ENCODE peak calls at places on chromosomes 6 and 20, in six cellular contexts. X, E, L, D, V and P are unnamed samples.

GRCh38 chr6:9540534-9541126 is 874.2 kb downstream of the TFAP2A start:
- DNase-seq in X (peak), E (peak), L (peak), D (no peak), V (peak), P (peak)

GRCh38 chr20:5058873-5059272 is 57.6 kb upstream of the SLC23A2 start:
- DNase-seq in X (no peak), E (no peak), L (no peak), D (no peak), V (no peak), P (no peak)

GRCh38 chr20:22333885-22334545 is 250.4 kb downstream of the FOXA2 start:
- DNase-seq in X (peak), E (peak), L (peak), D (no peak), V (peak), P (peak)

GRCh38 chr6:34342247-34342646 is 50.2 kb downstream of the NUDT3 start:
- DNase-seq in X (no peak), E (no peak), L (no peak), D (no peak), V (no peak), P (no peak)

GRCh38 chr6:86969573-86969972 is 32.2 kb downstream of the HTR1E start:
- DNase-seq in X (no peak), E (no peak), L (no peak), D (no peak), V (no peak), P (no peak)

GRCh38 chr6:163301721-163302635 is 112.5 kb upstream of the QKI start:
- DNase-seq in X (no peak), E (no peak), L (no peak), D (no peak), V (no peak), P (no peak)

GRCh38 chr20:38290829-38291581 is 13.0 kb upstream of the BPI start:
- DNase-seq in X (peak), E (peak), L (peak), D (no peak), V (peak), P (peak)

GRCh38 chr6:108559884-108560462 is 744 bp upstream of the FOXO3 start:
- DNase-seq in X (peak), E (peak), L (no peak), D (no peak), V (peak), P (peak)

GRCh38 chr6:39088331-39088730 is 26.7 kb downstream of the SAYSD1 start:
- DNase-seq in X (peak), E (peak), L (peak), D (no peak), V (peak), P (peak)

GRCh38 chr20:9027626-9028025 is 41.3 kb upstream of the PLCB4 start:
- DNase-seq in X (peak), E (no peak), L (no peak), D (no peak), V (no peak), P (no peak)

GRCh38 chr6:8180327-8181161 is 78.2 kb upstream of the EEF1E1 start:
- DNase-seq in X (no peak), E (no peak), L (no peak), D (no peak), V (no peak), P (peak)

GRCh38 chr6:131519670-131520436 is 53.2 kb upstream of the ARG1 start:
- DNase-seq in X (peak), E (peak), L (peak), D (no peak), V (peak), P (peak)

GRCh38 chr20:25278636-25279361 is 30.9 kb downstream of the PYGB start:
- DNase-seq in X (no peak), E (no peak), L (no peak), D (no peak), V (no peak), P (no peak)

GRCh38 chr6:30884521-30885480 is 482 bp downstream of the DDR1 start:
- DNase-seq in X (no peak), E (peak), L (peak), D (no peak), V (no peak), P (peak)

GRCh38 chr6:4381379-4381778 is 246.0 kb upstream of the ECI2 start:
- DNase-seq in X (peak), E (no peak), L (no peak), D (no peak), V (no peak), P (no peak)

GRCh38 chr6:135358907-135359459 is 138.6 kb downstream of the AHI1 start:
- DNase-seq in X (peak), E (no peak), L (no peak), D (no peak), V (no peak), P (no peak)

GRCh38 chr6:7188492-7188891 is 80.7 kb downstream of the RREB1 start:
- DNase-seq in X (no peak), E (no peak), L (no peak), D (peak), V (no peak), P (peak)

GRCh38 chr20:45011108-45011526 is 44.8 kb downstream of the STK4 start:
- DNase-seq in X (peak), E (peak), L (peak), D (no peak), V (peak), P (peak)

GRCh38 chr6:37141291-37142046 is 28.5 kb upstream of the PIM1 start:
- DNase-seq in X (no peak), E (no peak), L (no peak), D (no peak), V (no peak), P (no peak)

GRCh38 chr6:77466055-77467028 is 3.1 kb upstream of the HTR1B start:
- DNase-seq in X (peak), E (no peak), L (peak), D (no peak), V (peak), P (peak)

GRCh38 chr20:52060794-52061714 is 130.5 kb downstream of the ZFP64 start:
- DNase-seq in X (peak), E (no peak), L (peak), D (no peak), V (peak), P (no peak)

GRCh38 chr20:58839991-58840747 is 10.5 kb downstream of the GNAS-AS1 start:
- DNase-seq in X (no peak), E (no peak), L (no peak), D (no peak), V (no peak), P (no peak)

GRCh38 chr20:43857932-43858331 is 56.7 kb upstream of the TOX2 start:
- DNase-seq in X (no peak), E (no peak), L (no peak), D (no peak), V (no peak), P (no peak)

GRCh38 chr6:90044833-90045337 is 150.6 kb downstream of the GJA10 start:
- DNase-seq in X (peak), E (peak), L (no peak), D (no peak), V (no peak), P (peak)

GRCh38 chr20:2236266-2236665 is 59.5 kb upstream of the TGM3 start:
- DNase-seq in X (peak), E (peak), L (peak), D (no peak), V (no peak), P (no peak)
- H3K4me3 ChIP-seq in X (no peak), E (no peak), L (no peak), D (no peak), V (no peak), P (no peak)

GRCh38 chr20:20014659-20015058 is 2.5 kb upstream of the NAA20 start:
- DNase-seq in X (peak), E (no peak), L (no peak), D (no peak), V (no peak), P (peak)
- TF ChIP-seq MYC in X (no peak), E (no peak), L (no peak), D (no peak), V (no peak), P (no peak)

GRCh38 chr20:53579266-53579580 is 14.4 kb downstream of the ZNF217 start:
- DNase-seq in X (no peak), E (no peak), L (no peak), D (no peak), V (no peak), P (no peak)
- H3K4me3 ChIP-seq in X (no peak), E (no peak), L (peak), D (peak), V (peak), P (peak)

GRCh38 chr20:63301671-63302070 is 8.7 kb downstream of the COL20A1 start:
- DNase-seq in X (no peak), E (no peak), L (no peak), D (no peak), V (no peak), P (no peak)
- TF ChIP-seq MYC in X (no peak), E (no peak), L (no peak), D (no peak), V (no peak), P (no peak)

GRCh38 chr6:105994522-105995402 is 91.4 kb upstream of the PRDM1 start:
- DNase-seq in X (peak), E (no peak), L (peak), D (no peak), V (no peak), P (peak)
- H3K4me3 ChIP-seq in X (peak), E (no peak), L (peak), D (peak), V (no peak), P (peak)

GRCh38 chr20:50332491-50332980 is 141.9 kb downstream of the CEBPB start:
- DNase-seq in X (no peak), E (no peak), L (no peak), D (no peak), V (no peak), P (no peak)

GRCh38 chr20:50333131-50333530 is 142.5 kb downstream of the CEBPB start:
- DNase-seq in X (no peak), E (no peak), L (no peak), D (no peak), V (no peak), P (no peak)

GRCh38 chr20:50335105-50335504 is 144.5 kb downstream of the CEBPB start:
- DNase-seq in X (peak), E (peak), L (peak), D (no peak), V (peak), P (peak)

GRCh38 chr20:50335866-50336265 is 145.2 kb downstream of the CEBPB start:
- DNase-seq in X (no peak), E (no peak), L (no peak), D (no peak), V (no peak), P (no peak)

DNA sequence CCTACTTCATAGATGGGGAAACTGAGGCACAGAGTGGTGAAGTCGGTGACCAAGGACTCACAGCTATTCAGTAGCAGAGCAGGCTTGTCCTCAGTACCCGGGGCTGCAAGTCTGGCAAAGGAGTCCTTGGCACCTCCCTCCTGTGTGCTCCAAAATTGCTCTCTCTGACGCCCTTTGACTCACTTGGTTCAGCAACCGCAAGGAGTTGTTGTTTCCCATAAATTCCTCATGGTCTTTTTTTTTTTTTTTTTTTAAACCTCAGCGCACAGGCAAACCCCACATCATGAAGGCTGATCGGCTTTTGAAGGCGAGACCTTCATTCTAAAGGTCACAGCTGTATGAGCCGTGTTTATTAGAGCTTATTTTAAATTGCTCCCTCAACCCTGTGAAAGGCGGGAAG is 143.2 kb downstream of the CEBPB start:
- DNase-seq in X (no peak), E (no peak), L (no peak), D (no peak), V (no peak), P (no peak)
- TF ChIP-seq MYC in X (no peak), E (no peak), L (no peak), D (no peak), V (no peak), P (no peak)

GRCh38 chr6:142462260-142462659 is 160.5 kb downstream of the ADGRG6 start:
- DNase-seq in X (no peak), E (no peak), L (no peak), D (no peak), V (peak), P (no peak)
- H3K4me3 ChIP-seq in X (no peak), E (no peak), L (no peak), D (no peak), V (no peak), P (no peak)

DNA sequence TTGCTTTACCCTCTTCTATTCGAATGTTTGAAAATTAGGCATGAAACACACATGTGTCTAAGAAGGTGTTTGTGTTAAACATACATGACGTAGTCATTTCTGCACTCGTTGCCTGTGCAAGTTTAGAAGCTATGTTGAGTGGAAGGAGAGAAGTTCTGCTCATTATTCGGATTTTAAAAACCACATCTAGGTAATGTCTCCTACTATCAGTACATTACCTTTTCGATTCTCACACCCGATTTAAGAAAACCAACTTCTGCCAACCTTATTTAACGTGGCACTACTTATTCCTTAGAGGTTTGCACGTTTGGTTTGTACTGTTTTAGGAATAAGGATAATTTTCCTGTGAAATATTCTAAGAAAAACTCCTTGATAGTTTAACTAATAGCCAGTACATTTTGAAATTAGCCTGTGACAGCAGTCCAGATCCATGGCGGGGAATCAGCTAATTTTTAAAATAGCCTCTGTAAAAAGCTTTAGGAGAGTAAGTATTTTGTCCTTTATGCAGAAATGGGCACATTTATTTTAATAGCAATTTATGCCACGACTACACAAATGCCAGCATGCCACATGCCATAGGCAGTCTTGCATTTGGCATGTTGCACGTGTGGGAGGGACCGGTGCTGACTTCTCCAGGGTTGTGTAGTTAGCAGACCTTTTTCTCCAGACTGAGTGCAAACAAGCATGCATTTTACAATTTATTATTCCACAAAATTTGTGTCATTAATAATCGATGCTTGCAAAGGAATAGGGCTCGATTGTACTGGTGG is 6.1 kb downstream of the FOXC1 start:
- DNase-seq in X (peak), E (no peak), L (no peak), D (no peak), V (no peak), P (no peak)
- TF ChIP-seq MYC in X (no peak), E (no peak), L (no peak), D (no peak), V (no peak), P (no peak)

GRCh38 chr20:51021067-51022025 is 1.6 kb downstream of the KCNG1 start:
- DNase-seq in X (no peak), E (no peak), L (no peak), D (no peak), V (no peak), P (no peak)
- H3K4me3 ChIP-seq in X (no peak), E (no peak), L (peak), D (no peak), V (no peak), P (no peak)